ENCODE peak calls at places on chromosomes 4 and X, in five cellular contexts. V, I, Q, Y and G are unnamed samples.
A peak's percentile ranks its signal among the peaks of the same experiment; 100 is the strongest.

GRCh38 chr4:55396305-55397023 is 707 bp downstream of the TMEM165 start:
- DNase-seq in Y (peak; percentile 31), I (peak; percentile 27), V (no peak), Q (no peak), G (peak; percentile 47)

GRCh38 chr4:159540501-159540900 is 437.6 kb downstream of the RAPGEF2 start:
- DNase-seq in Q (no peak), Y (no peak), I (no peak), V (no peak), G (no peak)

GRCh38 chr4:4260185-4260751 is 12.2 kb upstream of the TMEM128 start:
- DNase-seq in V (no peak), I (no peak), Y (peak; percentile 79), Q (no peak), G (peak; percentile 55)

GRCh38 chr4:74671074-74671698 is 123.1 kb downstream of the BTC start:
- DNase-seq in Q (peak; percentile 31), Y (peak; percentile 69), I (peak; percentile 44), V (no peak), G (peak; percentile 45)

GRCh38 chr4:175066923-175067627 is 148.9 kb downstream of the ADAM29 start:
- DNase-seq in Y (no peak), Q (no peak), I (no peak), V (no peak), G (no peak)

GRCh38 chrX:71432733-71433132 is 66.6 kb downstream of the TAF1 start:
- DNase-seq in I (no peak), V (no peak), Y (no peak), Q (no peak), G (no peak)

GRCh38 chrX:116290359-116290758 is 119.8 kb downstream of the AGTR2 start:
- DNase-seq in Q (no peak), V (no peak), I (no peak), Y (no peak), G (no peak)

GRCh38 chr4:52633846-52634245 is 25.3 kb downstream of the USP46 start:
- DNase-seq in Q (no peak), I (no peak), Y (no peak), V (no peak), G (no peak)

GRCh38 chrX:99703467-99703866 is 706.6 kb downstream of the PCDH19 start:
- DNase-seq in Y (no peak), I (no peak), Q (no peak), V (no peak), G (no peak)

GRCh38 chr4:73620115-73620792 is at the start of gene RASSF6:
- DNase-seq in Q (peak; percentile 57), Y (no peak), I (peak; percentile 13), V (no peak), G (peak; percentile 50)

GRCh38 chr4:12411072-12411471 is 982.4 kb upstream of the HS3ST1 start:
- DNase-seq in I (no peak), Y (no peak), Q (no peak), V (no peak), G (no peak)

GRCh38 chrX:41561045-41561444 is 113.9 kb downstream of the NYX start:
- DNase-seq in Y (no peak), V (peak; percentile 17), Q (no peak), I (no peak), G (no peak)

GRCh38 chr4:129362685-129363274 is 266.8 kb downstream of the C4orf33 start:
- DNase-seq in Y (peak; percentile 50), Q (no peak), I (peak; percentile 68), V (peak; percentile 13), G (peak; percentile 61)

GRCh38 chrX:150365953-150366911 is 3.1 kb downstream of the MAMLD1 start:
- DNase-seq in Y (no peak), I (no peak), Q (no peak), V (no peak), G (no peak)

GRCh38 chr4:83618431-83618830 is 82.5 kb downstream of the GPAT3 start:
- DNase-seq in Y (peak; percentile 87), Q (no peak), V (no peak), I (no peak), G (no peak)

GRCh38 chr4:20616848-20617247 is 83.4 kb upstream of the PACRGL start:
- DNase-seq in I (no peak), V (no peak), Q (no peak), Y (no peak), G (no peak)

GRCh38 chrX:108590496-108590895 is 145.9 kb downstream of the IRS4 start:
- DNase-seq in I (no peak), V (no peak), Y (no peak), Q (no peak), G (no peak)

GRCh38 chr4:38177035-38177791 is 217.0 kb downstream of the PTTG2 start:
- DNase-seq in Q (no peak), V (no peak), I (no peak), Y (no peak), G (no peak)

GRCh38 chrX:124217289-124218251 is 114.9 kb upstream of the TEX13D start:
- DNase-seq in I (no peak), Y (peak; percentile 66), Q (no peak), V (no peak), G (no peak)

GRCh38 chrX:45849261-45849660 is 648.6 kb upstream of the DIPK2B start:
- DNase-seq in V (no peak), I (no peak), Y (peak; percentile 61), Q (no peak), G (peak; percentile 28)

GRCh38 chr4:117429506-117429905 is 344.1 kb upstream of the TRAM1L1 start:
- DNase-seq in Q (no peak), Y (no peak), I (no peak), V (no peak), G (no peak)

GRCh38 chrX:16119353-16120220 is 3.8 kb upstream of the GRPR start:
- DNase-seq in V (peak; percentile 82), Q (no peak), Y (no peak), I (no peak), G (no peak)

GRCh38 chr4:183471960-183472708 is 27.7 kb downstream of the CDKN2AIP start:
- DNase-seq in I (peak; percentile 55), V (peak; percentile 8), Q (peak; percentile 27), Y (peak; percentile 50), G (peak; percentile 62)

GRCh38 chr4:44118971-44119680 is 329.5 kb downstream of the KCTD8 start:
- DNase-seq in Y (no peak), I (no peak), Q (no peak), V (no peak), G (no peak)

GRCh38 chrX:16606142-16606720 is 43.7 kb upstream of the S100G start:
- DNase-seq in V (no peak), Y (no peak), Q (no peak), I (no peak), G (no peak)

GRCh38 chr4:103008875-103009729 is 10.4 kb downstream of the SLC9B1 start:
- DNase-seq in Q (no peak), V (peak; percentile 46), Y (peak; percentile 72), I (peak; percentile 42), G (peak; percentile 56)

GRCh38 chr4:122884504-122884903 is 37.9 kb downstream of the NUDT6 start:
- DNase-seq in Q (no peak), I (no peak), Y (no peak), V (no peak), G (no peak)

GRCh38 chr4:102169345-102169744 is 175.9 kb downstream of the SLC39A8 start:
- DNase-seq in I (peak; percentile 6), Y (no peak), Q (no peak), V (no peak), G (peak; percentile 17)

GRCh38 chrX:54807524-54808108 is at the start of gene MAGED2:
- DNase-seq in Q (no peak), I (no peak), V (no peak), Y (no peak), G (peak; percentile 46)

GRCh38 chrX:100363926-100364325 is 46.1 kb downstream of the PCDH19 start:
- DNase-seq in I (no peak), Q (no peak), Y (no peak), V (no peak), G (no peak)

DNA sequence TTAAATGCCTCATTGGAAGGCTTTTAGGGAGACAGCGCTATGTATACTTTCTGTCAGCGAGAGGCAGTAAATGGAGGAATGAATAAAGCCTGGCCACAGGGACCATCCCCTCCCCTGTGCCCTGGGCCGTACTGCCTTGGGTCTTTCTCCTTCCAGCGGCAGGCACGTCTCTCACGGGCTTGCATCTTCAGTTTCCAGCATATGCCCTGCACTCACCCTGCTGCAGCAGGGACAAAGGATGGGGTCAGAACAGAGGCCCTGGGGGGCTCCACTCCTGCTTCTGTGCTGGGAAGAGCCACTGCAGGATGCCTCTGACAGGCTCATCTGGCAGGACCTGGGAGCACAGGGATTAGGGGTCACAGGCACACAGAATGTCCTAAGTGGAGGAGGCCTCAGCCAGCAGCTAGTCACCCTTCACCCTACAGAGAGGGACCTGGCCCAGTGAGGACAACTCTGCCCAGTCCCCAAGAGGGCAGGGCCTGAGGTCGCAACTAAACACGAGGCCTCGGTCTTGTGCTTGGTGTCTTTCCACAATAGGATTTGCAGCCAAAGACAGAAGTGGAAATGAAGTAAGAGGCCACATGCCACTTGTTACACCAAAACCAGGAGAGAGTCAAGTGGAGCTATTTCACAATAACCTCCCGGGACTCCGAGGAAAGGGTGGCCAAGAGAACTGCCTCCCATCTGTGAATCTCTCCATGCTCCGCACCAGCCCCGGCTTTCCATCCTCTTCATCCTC is 150.8 kb downstream of the AFAP1 start:
- DNase-seq in V (no peak), Y (no peak), Q (no peak), I (no peak), G (no peak)
- TF ChIP-seq SUZ12 in V (no peak), Y (no peak), Q (no peak), I (no peak), G (no peak)

GRCh38 chr4:15314974-15315373 is 112.9 kb upstream of the C1QTNF7 start:
- DNase-seq in I (no peak), Y (no peak), V (no peak), Q (no peak), G (no peak)
- TF ChIP-seq SUZ12 in I (no peak), Y (no peak), V (no peak), Q (no peak), G (no peak)

GRCh38 chr4:600850-601515 is 24.4 kb upstream of the PDE6B start:
- DNase-seq in Q (no peak), V (no peak), Y (no peak), I (no peak), G (no peak)
- TF ChIP-seq SUZ12 in Q (no peak), V (no peak), Y (no peak), I (no peak), G (no peak)

GRCh38 chr4:39821951-39822350 is 124.0 kb downstream of the UBE2K start:
- DNase-seq in Y (no peak), Q (no peak), I (no peak), V (no peak), G (no peak)

GRCh38 chr4:39825090-39825489 is 127.2 kb downstream of the UBE2K start:
- DNase-seq in V (no peak), Y (no peak), I (no peak), Q (no peak), G (no peak)

GRCh38 chr4:39823193-39823592 is 125.3 kb downstream of the UBE2K start:
- DNase-seq in Y (no peak), V (no peak), I (no peak), Q (no peak), G (no peak)

GRCh38 chr4:39820186-39820585 is 122.2 kb downstream of the UBE2K start:
- DNase-seq in V (no peak), I (no peak), Q (no peak), Y (no peak), G (no peak)

DNA sequence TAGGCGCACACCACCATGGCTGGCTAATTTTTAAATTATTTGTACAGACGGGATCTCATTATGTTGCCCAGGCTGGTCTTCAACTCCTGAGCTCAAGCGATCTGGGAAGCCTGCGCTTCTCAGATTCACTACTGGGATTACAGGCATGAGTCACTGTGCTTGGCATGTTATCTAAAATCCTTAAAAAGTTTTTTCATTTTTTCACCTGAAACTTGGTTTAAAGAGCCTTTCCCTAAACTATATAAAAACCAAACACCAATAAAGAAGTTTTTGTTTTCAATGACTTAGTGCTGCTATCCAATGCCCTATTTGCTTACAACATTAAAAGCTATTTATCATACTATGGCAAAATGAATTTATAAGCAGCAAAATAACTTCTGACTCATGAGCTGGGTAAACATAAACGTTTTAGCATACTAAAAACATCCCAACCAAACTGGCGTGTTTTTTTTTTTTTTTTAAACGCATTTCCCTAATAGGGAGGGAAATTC is 127.8 kb downstream of the UBE2K start:
- DNase-seq in Q (no peak), I (no peak), V (no peak), Y (no peak), G (no peak)
- TF ChIP-seq SUZ12 in Q (no peak), I (no peak), V (no peak), Y (no peak), G (no peak)